ENCODE peak calls at places on chromosomes 6 and 20, in nine cellular contexts. N, R, G, H, Q, W, B, L and Z are unnamed samples.

GRCh38 chr6:72002415-72002814 is 116.1 kb downstream of the RIMS1 start:
- DNase-seq in H (no peak), R (no peak), L (no peak), N (no peak), Q (no peak), G (no peak), W (no peak), B (no peak), Z (no peak)

GRCh38 chr20:19099586-19100555 is 112.6 kb upstream of the SLC24A3 start:
- DNase-seq in W (no peak), L (no peak), R (no peak), N (no peak), G (no peak), H (no peak), Q (no peak), B (no peak), Z (no peak)

GRCh38 chr20:35662541-35662940 is 2.2 kb downstream of the CPNE1 start:
- DNase-seq in G (no peak), R (no peak), H (no peak), W (no peak), B (no peak), N (no peak), Q (no peak), L (no peak), Z (no peak)

GRCh38 chr20:41046716-41047115 is 18.1 kb downstream of the TOP1 start:
- DNase-seq in G (no peak), B (no peak), H (peak; percentile 62), W (no peak), L (no peak), N (no peak), Q (peak; percentile 63), R (peak; percentile 59), Z (no peak)

GRCh38 chr6:16493802-16494201 is 255.4 kb downstream of the GMPR start:
- DNase-seq in L (no peak), H (no peak), B (no peak), N (no peak), W (no peak), R (no peak), Q (no peak), G (no peak), Z (no peak)

GRCh38 chr6:3518356-3518841 is 61.5 kb upstream of the SLC22A23 start:
- DNase-seq in W (peak; percentile 56), H (peak; percentile 83), L (no peak), G (no peak), B (no peak), R (peak; percentile 84), Q (peak; percentile 73), N (peak; percentile 55), Z (no peak)

GRCh38 chr20:22506827-22507226 is 77.5 kb downstream of the FOXA2 start:
- DNase-seq in B (no peak), R (no peak), Q (no peak), G (no peak), H (no peak), N (no peak), L (no peak), W (no peak), Z (no peak)

GRCh38 chr6:14119764-14120163 is 2.2 kb downstream of the CD83 start:
- DNase-seq in B (peak; percentile 47), L (no peak), G (no peak), R (no peak), N (no peak), H (no peak), W (no peak), Q (no peak), Z (no peak)

GRCh38 chr6:105442369-105442768 is 39.5 kb upstream of the PREP start:
- DNase-seq in R (no peak), W (no peak), B (no peak), H (no peak), Q (no peak), L (no peak), G (no peak), N (no peak), Z (no peak)

GRCh38 chr6:34810936-34811632 is 19.2 kb downstream of the BLTP3A start:
- DNase-seq in Q (peak; percentile 38), L (no peak), B (no peak), N (peak; percentile 6), G (no peak), W (no peak), H (peak; percentile 21), R (no peak), Z (no peak)

GRCh38 chr20:22619806-22620205 is 35.4 kb upstream of the FOXA2 start:
- DNase-seq in R (no peak), N (no peak), G (no peak), W (no peak), Q (no peak), L (no peak), B (no peak), H (no peak), Z (peak; percentile 67)

GRCh38 chr20:46128310-46129151 is 10.4 kb downstream of the CD40 start:
- DNase-seq in W (no peak), R (peak; percentile 78), Q (no peak), H (peak; percentile 9), B (peak; percentile 28), L (no peak), G (no peak), N (peak; percentile 29), Z (peak; percentile 86)

GRCh38 chr20:51579137-51579536 is 36.6 kb upstream of the NFATC2 start:
- DNase-seq in W (no peak), B (no peak), R (peak; percentile 93), G (no peak), N (no peak), Q (peak; percentile 58), H (peak; percentile 69), L (no peak), Z (no peak)

GRCh38 chr6:116412270-116412669 is 41.5 kb downstream of the DSE start:
- DNase-seq in W (peak; percentile 30), L (no peak), R (peak; percentile 45), H (no peak), G (no peak), B (no peak), Q (no peak), N (no peak), Z (no peak)

GRCh38 chr20:58553841-58554240 is 38.6 kb upstream of the APCDD1L start:
- DNase-seq in R (peak; percentile 90), L (no peak), B (no peak), H (peak; percentile 80), G (no peak), N (no peak), Q (peak; percentile 70), W (peak; percentile 54), Z (peak; percentile 26)

GRCh38 chr20:48921883-48922867 is 664 bp downstream of the ARFGEF2 start:
- DNase-seq in B (peak; percentile 74), G (no peak), N (peak; percentile 58), W (peak; percentile 55), L (no peak), H (peak; percentile 53), Q (peak; percentile 34), R (peak; percentile 94), Z (no peak)

GRCh38 chr6:84551797-84552196 is 212.6 kb downstream of the TBX18 start:
- DNase-seq in G (no peak), N (no peak), W (no peak), R (no peak), H (no peak), L (no peak), Q (no peak), B (no peak), Z (no peak)

GRCh38 chr6:22147983-22148797 is 148.6 kb downstream of the PRL start:
- DNase-seq in N (peak; percentile 27), G (no peak), H (peak; percentile 93), W (no peak), B (peak; percentile 36), Q (peak; percentile 92), L (no peak), R (peak; percentile 86), Z (no peak)

DNA sequence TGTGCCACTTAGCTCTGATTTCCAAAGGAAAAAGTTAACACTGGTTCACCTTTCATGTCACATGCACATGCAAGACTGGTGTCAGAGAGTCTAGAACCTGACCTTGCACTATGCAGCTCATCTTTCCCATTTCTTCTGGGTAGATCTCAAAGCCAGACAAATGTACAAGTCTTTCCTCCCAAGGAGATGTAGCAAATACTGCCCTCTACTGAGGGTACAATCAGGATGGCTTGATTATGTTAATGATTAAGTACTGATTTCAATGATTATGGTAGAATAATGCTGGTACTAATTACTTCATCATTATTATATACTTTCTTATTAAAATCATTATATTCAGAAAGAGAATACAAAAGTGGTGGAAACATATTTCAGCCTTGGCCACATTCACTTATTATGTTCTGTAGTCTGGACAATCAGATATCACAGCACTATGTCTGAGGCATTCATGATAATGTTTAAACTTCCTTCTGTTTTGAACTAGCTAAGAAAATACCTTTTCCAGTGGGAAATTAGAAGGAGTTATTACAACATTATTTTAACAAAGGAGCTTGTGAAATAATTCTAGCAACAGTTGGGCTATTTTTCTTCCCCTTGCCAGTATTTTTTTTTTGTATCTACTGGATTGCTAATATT is 68.5 kb upstream of the FOXO3 start:
- DNase-seq in B (no peak), L (no peak), R (peak; percentile 42), W (no peak), Q (peak; percentile 54), G (no peak), H (peak; percentile 54), N (peak; percentile 38), Z (no peak)
- TF ChIP-seq CTCF in B (peak; percentile 50), L (peak; percentile 54), R (peak; percentile 77), W (peak; percentile 57), Q (peak; percentile 68), G (peak; percentile 67), H (peak; percentile 76), N (peak; percentile 69), Z (peak; percentile 74)

GRCh38 chr6:39424831-39425230 is 102.3 kb upstream of the KCNK16 start:
- DNase-seq in Q (no peak), H (no peak), B (no peak), L (no peak), G (no peak), W (no peak), N (no peak), R (peak; percentile 39), Z (no peak)
- H3K27ac ChIP-seq in Q (no peak overlapping the region), H (no peak overlapping the region), B (no peak overlapping the region), L (no peak overlapping the region), G (peak overlapping the region; percentile 36), W (no peak overlapping the region), N (no peak overlapping the region), R (no peak overlapping the region), Z (no peak overlapping the region)

GRCh38 chr20:59669451-59669850 is 65.1 kb downstream of the PHACTR3 start:
- DNase-seq in B (no peak), H (no peak), Q (no peak), L (no peak), R (no peak), N (no peak), G (no peak), W (no peak), Z (no peak)
- H3K9me3 ChIP-seq in B (no peaks in the 10 kb centered on the region), H (no peaks in the 10 kb centered on the region), Q (peaks cover 56% of the 10 kb centered on the region), L (no peaks in the 10 kb centered on the region), R (no peaks in the 10 kb centered on the region), N (no peaks in the 10 kb centered on the region), G (no peaks in the 10 kb centered on the region), W (no peaks in the 10 kb centered on the region), Z (peaks cover 28% of the 10 kb centered on the region)

DNA sequence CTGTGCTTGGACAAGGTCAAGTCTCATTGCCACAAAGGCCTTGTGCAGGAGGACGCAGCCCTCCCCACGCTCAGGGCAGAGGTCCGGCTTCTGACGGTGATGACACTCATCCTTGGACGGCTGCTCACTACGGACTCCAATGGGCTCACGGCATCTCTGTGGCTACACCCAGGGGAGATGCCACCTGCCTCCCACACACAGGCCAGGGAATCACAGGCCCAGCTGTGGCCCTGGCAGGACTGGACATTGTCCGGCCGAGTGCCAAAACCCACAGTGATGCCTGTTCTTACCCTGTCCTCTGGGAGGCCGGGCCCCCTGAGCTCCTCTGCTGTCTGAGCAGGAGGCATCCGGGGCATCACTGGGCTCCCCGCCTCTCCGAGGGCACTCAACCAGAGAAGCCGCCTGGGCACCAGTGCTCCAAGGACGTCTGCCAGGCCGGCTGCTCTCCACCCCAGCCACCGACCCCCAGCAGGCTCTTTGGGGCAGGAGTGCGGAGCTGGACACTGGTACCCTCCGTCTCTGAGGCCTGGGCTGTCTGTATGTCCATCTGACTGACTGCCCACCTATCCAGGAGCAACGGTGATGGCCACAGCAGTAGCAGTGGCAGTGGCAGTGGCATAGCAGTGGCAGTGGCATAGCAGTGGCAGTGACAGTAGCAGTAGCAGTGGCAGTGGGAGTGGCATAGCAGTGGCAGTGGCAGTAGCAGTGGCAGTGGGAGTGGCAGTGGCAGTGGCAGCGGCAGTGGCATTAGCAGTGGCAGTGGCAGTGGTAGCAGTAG is 1.9 kb downstream of the RBBP8NL start:
- DNase-seq in H (no peak), R (no peak), Q (no peak), G (no peak), N (no peak), B (no peak), W (no peak), L (no peak), Z (no peak)
- TF ChIP-seq CTCF in H (no peak), R (no peak), Q (no peak), G (no peak), N (no peak), B (no peak), W (no peak), L (no peak), Z (no peak)